ENCODE peak calls at places on chromosomes 16 and 17, in five cellular contexts. S is GM03348; T is LoVo; V is H7; R is activated T-helper 9 cell treated with anti-CD3 and anti-CD28 coated beads, Interleukin-2, amount 50 U/mL, for 16 hours. J is an unnamed sample.

GRCh38 chr17:9072626-9073339 is 51.5 kb downstream of the NTN1 start:
- DNase-seq in S (peak), T (no peak), V (no peak), R (no peak), J (no peak)

GRCh38 chr17:75837899-75838298 is 6.3 kb downstream of the UNC13D start:
- DNase-seq in S (no peak), T (no peak), V (no peak), R (no peak), J (no peak)

GRCh38 chr16:88773812-88774291 is 11.2 kb downstream of the PIEZO1 start:
- DNase-seq in S (peak), T (peak), V (no peak), R (no peak), J (no peak)

GRCh38 chr17:8935194-8935593 is 30.3 kb downstream of the PIK3R5 start:
- DNase-seq in S (no peak), T (peak), V (no peak), R (peak), J (peak)

GRCh38 chr17:50925296-50925891 is 59.2 kb upstream of the TOB1 start:
- DNase-seq in S (no peak), T (no peak), V (peak), R (no peak), J (no peak)

GRCh38 chr17:45308840-45309239 is 8.0 kb downstream of the MAP3K14 start:
- DNase-seq in S (no peak), T (no peak), V (no peak), R (no peak), J (no peak)

GRCh38 chr17:40538019-40538935 is 27.0 kb downstream of the CCR7 start:
- DNase-seq in S (no peak), T (no peak), V (no peak), R (no peak), J (no peak)

GRCh38 chr16:2527071-2527783 is 4.0 kb downstream of the CEMP1 start:
- DNase-seq in S (no peak), T (no peak), V (no peak), R (no peak), J (no peak)

GRCh38 chr16:72858611-72859493 is 189.1 kb downstream of the ZFHX3 start:
- DNase-seq in S (no peak), T (no peak), V (no peak), R (no peak), J (no peak)